ENCODE peak calls at places on chromosomes 13 and 19, in five cellular contexts. U is NCI-H187 treated with DMSO at 0.1 percent for 48 hours, H is heart right ventricle, W is AG20443, D is amniotic epithelial cell. X is an unnamed sample.

GRCh38 chr13:51549050-51549449 is 35.2 kb upstream of the WDFY2 start:
- DNase-seq in H (no peak), W (no peak), U (no peak), D (no peak), X (no peak)

GRCh38 chr19:7926021-7926726 is at the start of gene CTXN1:
- DNase-seq in U (no peak), D (peak), H (no peak), W (peak), X (peak)

GRCh38 chr19:50022823-50023222 is 2.3 kb downstream of the VRK3 start:
- DNase-seq in W (no peak), U (no peak), D (no peak), H (no peak), X (no peak)

GRCh38 chr13:105928901-105929300 is 606.6 kb downstream of the EFNB2 start:
- DNase-seq in W (no peak), U (no peak), D (no peak), H (no peak), X (no peak)

GRCh38 chr19:1282588-1283206 is 3.0 kb upstream of the EFNA2 start:
- DNase-seq in W (no peak), D (no peak), U (no peak), H (no peak), X (no peak)

GRCh38 chr13:60134376-60134775 is 29.4 kb downstream of the DIAPH3 start:
- DNase-seq in H (no peak), W (no peak), D (peak), U (no peak), X (no peak)

GRCh38 chr13:58852076-58852475 is 1220.5 kb downstream of the PCDH17 start:
- DNase-seq in W (no peak), U (no peak), H (no peak), D (peak), X (no peak)

GRCh38 chr13:47420568-47420967 is 523.7 kb upstream of the HTR2A start:
- DNase-seq in U (no peak), W (no peak), D (no peak), H (no peak), X (no peak)

GRCh38 chr19:37692956-37693660 is 26.5 kb downstream of the ZNF607 start:
- DNase-seq in H (no peak), D (no peak), W (no peak), U (no peak), X (no peak)